ENCODE peak calls at places on chromosome 10, in four cellular contexts. G is prostate gland, E is right lobe of liver, Q is lower lobe of right lung. L is an unnamed sample. For H3K4me1, the result is how much of the 10 kb centered on the place peaks cover.

GRCh38 chr10:17001297-17001744 is 128.3 kb downstream of the CUBN start:
- DNase-seq in G (no peak), E (no peak), Q (no peak), L (no peak)

GRCh38 chr10:50788951-50789904 is 49.5 kb downstream of the ASAH2B start:
- DNase-seq in G (no peak), E (peak), Q (no peak), L (no peak)

GRCh38 chr10:63883861-63884260 is 362.7 kb downstream of the REEP3 start:
- DNase-seq in G (no peak), E (no peak), Q (no peak), L (no peak)

GRCh38 chr10:7471720-7472367 is 61.0 kb upstream of the SFMBT2 start:
- DNase-seq in G (no peak), E (no peak), Q (no peak), L (no peak)

GRCh38 chr10:34696423-34696822 is 118.7 kb downstream of the PARD3 start:
- DNase-seq in G (no peak), E (no peak), Q (no peak), L (no peak)

GRCh38 chr10:80322158-80322557 is 32.7 kb upstream of the MAT1A start:
- DNase-seq in G (no peak), E (no peak), Q (no peak), L (no peak)

GRCh38 chr10:108180883-108181282 is 1016.4 kb upstream of the SORCS1 start:
- DNase-seq in G (no peak), E (no peak), Q (no peak), L (no peak)

GRCh38 chr10:112792487-112793196 is 157.4 kb upstream of the TCF7L2 start:
- DNase-seq in G (no peak), E (no peak), Q (no peak), L (peak)

GRCh38 chr10:63901228-63901627 is 380.0 kb downstream of the REEP3 start:
- DNase-seq in G (no peak), E (no peak), Q (no peak), L (no peak)

GRCh38 chr10:110944997-110945396 is 25.6 kb downstream of the SHOC2 start:
- DNase-seq in G (no peak), E (no peak), Q (no peak), L (no peak)

GRCh38 chr10:69473304-69473985 is 22.2 kb downstream of the TSPAN15 start:
- DNase-seq in G (no peak), E (no peak), Q (peak), L (no peak)

GRCh38 chr10:112819231-112819630 is 130.8 kb upstream of the TCF7L2 start:
- DNase-seq in G (no peak), E (no peak), Q (no peak), L (no peak)

GRCh38 chr10:33496096-33496495 is 161.6 kb upstream of the NRP1 start:
- DNase-seq in G (no peak), E (no peak), Q (no peak), L (no peak)

GRCh38 chr10:110137142-110137545 is 70.3 kb upstream of the MXI1 start:
- DNase-seq in G (peak), E (no peak), Q (no peak), L (no peak)

GRCh38 chr10:6068422-6068821 is 6.3 kb upstream of the IL2RA start:
- DNase-seq in G (no peak), E (no peak), Q (peak), L (no peak)

GRCh38 chr10:60663850-60664249 is 114.4 kb upstream of the CDK1 start:
- DNase-seq in G (no peak), E (no peak), Q (no peak), L (no peak)

GRCh38 chr10:21742740-21743412 is 208.8 kb downstream of the MLLT10 start:
- DNase-seq in G (no peak), E (no peak), Q (no peak), L (no peak)

GRCh38 chr10:35592421-35592820 is 12.7 kb upstream of the GJD4 start:
- DNase-seq in G (no peak), E (no peak), Q (no peak), L (no peak)

GRCh38 chr10:72038458-72039001 is 49.8 kb downstream of the SPOCK2 start:
- DNase-seq in G (no peak), E (no peak), Q (no peak), L (no peak)

GRCh38 chr10:97701438-97702064 is 12.0 kb upstream of the MARVELD1 start:
- DNase-seq in G (peak), E (no peak), Q (no peak), L (peak)

GRCh38 chr10:26441491-26442214 is 3.5 kb downstream of the APBB1IP start:
- DNase-seq in G (no peak), E (no peak), Q (no peak), L (no peak)

GRCh38 chr10:24463683-24464426 is 254.9 kb downstream of the KIAA1217 start:
- DNase-seq in G (peak), E (no peak), Q (no peak), L (peak)

GRCh38 chr10:113765910-113766309 is 14.4 kb downstream of the PLEKHS1 start:
- DNase-seq in G (no peak), E (no peak), Q (no peak), L (no peak)

GRCh38 chr10:1461016-1461415 is 276.3 kb downstream of the ADARB2 start:
- DNase-seq in G (no peak), E (no peak), Q (no peak), L (no peak)

GRCh38 chr10:14507156-14507555 is 176.4 kb upstream of the FRMD4A start:
- DNase-seq in G (no peak), E (no peak), Q (no peak), L (no peak)

GRCh38 chr10:5466451-5466996 is 32.8 kb downstream of the CALML5 start:
- DNase-seq in G (peak), E (peak), Q (peak), L (peak)

GRCh38 chr10:51879238-51879637 is 179.8 kb upstream of the CSTF2T start:
- DNase-seq in G (no peak), E (no peak), Q (no peak), L (no peak)

GRCh38 chr10:21953585-21954057 is 49.9 kb downstream of the DNAJC1 start:
- DNase-seq in G (no peak), E (no peak), Q (no peak), L (no peak)

GRCh38 chr10:58641708-58642107 is 129.0 kb downstream of the BICC1 start:
- DNase-seq in G (no peak), E (no peak), Q (no peak), L (no peak)

GRCh38 chr10:131259535-131259934 is 52.0 kb downstream of the TCERG1L start:
- DNase-seq in G (no peak), E (no peak), Q (peak), L (no peak)

GRCh38 chr10:119522747-119523426 is 19.6 kb downstream of the RGS10 start:
- DNase-seq in G (no peak), E (no peak), Q (no peak), L (no peak)

GRCh38 chr10:5976689-5977470 is 463 bp downstream of the IL15RA start:
- DNase-seq in G (peak), E (peak), Q (peak), L (peak)

GRCh38 chr10:36494386-36494785 is 631.0 kb upstream of the ANKRD30A start:
- DNase-seq in G (no peak), E (no peak), Q (no peak), L (no peak)

GRCh38 chr10:8444630-8445029 is 390.1 kb downstream of the GATA3 start:
- DNase-seq in G (no peak), E (no peak), Q (no peak), L (no peak)

GRCh38 chr10:121595321-121595805 is 2.9 kb downstream of the FGFR2 start:
- DNase-seq in G (no peak), E (no peak), Q (no peak), L (no peak)

GRCh38 chr10:28503114-28503513 is 29.8 kb upstream of the WAC start:
- DNase-seq in G (peak), E (no peak), Q (no peak), L (peak)

GRCh38 chr10:88156341-88156740 is 292.9 kb downstream of the PTEN start:
- DNase-seq in G (no peak), E (no peak), Q (no peak), L (no peak)

GRCh38 chr10:88157981-88158465 is 294.6 kb downstream of the PTEN start:
- DNase-seq in G (no peak), E (no peak), Q (no peak), L (no peak)

GRCh38 chr10:88161070-88161469 is 297.6 kb downstream of the PTEN start:
- DNase-seq in G (no peak), E (no peak), Q (no peak), L (no peak)

GRCh38 chr10:88158506-88159123 is 295.2 kb downstream of the PTEN start:
- DNase-seq in G (no peak), E (no peak), Q (no peak), L (no peak)

DNA sequence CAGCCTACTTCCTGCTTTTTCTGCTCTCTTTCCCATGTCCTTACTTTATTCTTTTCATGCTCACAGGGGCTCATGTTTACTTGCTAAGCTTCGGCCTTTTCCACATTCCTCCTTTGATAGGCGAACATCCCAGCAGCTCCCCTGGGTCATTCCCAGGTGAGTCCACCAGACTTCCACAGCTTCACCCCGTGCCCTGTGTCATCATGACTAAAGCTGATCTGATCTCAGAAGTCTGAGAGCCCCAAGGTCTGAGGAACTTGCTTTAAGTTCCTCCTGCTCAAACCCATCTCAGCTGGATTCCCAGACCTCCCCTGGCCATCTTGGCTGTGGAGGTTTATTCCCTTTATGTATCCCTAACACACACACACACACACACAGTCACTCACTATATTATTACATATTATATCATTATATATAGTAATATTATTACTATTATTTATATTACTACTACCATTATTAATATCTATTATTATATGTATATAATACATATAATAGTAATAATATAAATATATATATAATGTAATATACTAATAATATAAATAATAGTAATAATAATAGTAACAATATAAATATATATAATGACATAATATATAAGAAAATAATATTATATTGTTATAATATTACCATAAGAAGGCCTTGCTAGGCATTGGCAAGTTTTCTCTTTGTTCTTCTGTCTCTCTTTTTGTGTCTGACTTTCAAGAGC is 295.9 kb downstream of the PTEN start:
- DNase-seq in G (no peak), E (no peak), Q (no peak), L (no peak)
- H3K4me1 ChIP-seq in G (under half), E (under half), Q (under half), L (under half)

DNA sequence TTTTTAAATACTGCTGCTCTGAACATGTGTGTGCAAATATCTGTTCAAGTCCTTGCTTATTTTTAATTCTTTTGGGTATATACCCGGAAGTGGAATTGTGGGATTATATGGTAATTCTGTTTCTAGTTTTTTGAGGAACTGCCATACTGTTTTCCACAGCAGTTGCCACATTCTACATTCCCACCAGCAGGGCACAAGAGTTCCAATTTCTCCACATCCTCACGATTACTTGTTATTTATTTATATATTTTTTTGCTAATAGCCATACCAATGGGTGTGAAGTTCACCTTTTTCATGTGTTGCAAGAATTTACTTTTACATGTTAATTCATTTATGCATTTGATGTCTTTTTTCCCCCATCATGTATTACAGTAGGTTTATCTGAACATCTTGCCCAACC is 79.6 kb upstream of the CXCL12 start:
- DNase-seq in G (no peak), E (no peak), Q (no peak), L (no peak)
- TF ChIP-seq CTCF in G (no peak), E (no peak), Q (no peak), L (no peak)

DNA sequence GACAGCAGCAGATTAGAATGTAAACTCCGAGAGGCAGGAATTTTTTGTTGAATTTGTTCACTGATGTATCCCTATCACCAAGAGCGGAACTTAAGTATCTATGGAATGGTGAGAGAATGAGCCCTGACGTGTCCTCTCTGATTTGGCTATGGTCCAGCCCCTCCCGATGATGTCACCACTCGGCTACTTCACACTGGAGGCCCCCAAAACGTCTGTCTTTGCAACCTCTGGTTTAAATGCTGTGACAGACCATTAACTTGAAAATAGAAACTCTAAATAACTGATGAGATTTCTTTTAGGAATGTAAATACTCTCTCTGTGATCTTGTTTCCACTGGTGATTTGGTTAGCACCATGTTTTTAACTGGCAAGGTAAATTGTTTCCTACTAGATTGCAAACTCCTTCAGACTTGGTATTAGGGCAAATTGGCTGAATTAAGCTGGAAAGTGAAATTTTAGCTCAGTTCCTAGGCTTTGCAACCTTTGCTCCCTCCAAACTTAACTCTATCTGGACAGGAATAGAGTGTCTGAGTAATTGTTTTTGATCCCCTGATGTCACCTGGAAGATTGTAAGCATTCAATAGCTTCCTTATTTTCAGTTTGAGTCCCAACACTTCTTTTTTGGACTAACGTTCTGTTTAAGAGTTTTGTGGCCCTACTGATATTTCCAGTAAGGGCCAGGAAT is 19.1 kb downstream of the SLC16A12 start:
- DNase-seq in G (no peak), E (peak), Q (no peak), L (peak)
- H3K27ac ChIP-seq in G (no peak), E (no peak), Q (peak), L (peak)

DNA sequence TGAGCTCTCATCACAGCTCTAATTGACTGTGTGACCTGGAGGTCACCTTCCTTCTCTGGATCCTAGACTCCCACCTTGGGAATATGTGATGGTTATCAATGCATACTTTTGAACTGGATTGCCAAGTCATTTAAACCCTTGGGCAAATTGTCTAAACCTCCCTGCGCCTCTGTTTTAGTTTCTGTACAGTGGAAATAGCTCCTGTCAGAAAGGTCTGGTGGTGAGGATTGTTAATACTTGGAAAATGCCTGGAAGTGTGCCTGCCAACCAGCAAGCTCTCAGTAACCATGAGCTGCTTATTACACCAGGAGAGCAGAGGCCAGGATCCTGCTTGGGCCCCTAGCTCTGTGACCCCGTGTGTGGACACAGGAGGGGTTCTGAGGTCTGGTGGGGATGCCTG is 108.7 kb upstream of the PPIF start:
- DNase-seq in G (no peak), E (no peak), Q (no peak), L (no peak)
- H3K4me1 ChIP-seq in G (under half), E (under half), Q (half or more), L (half or more)

GRCh38 chr10:30387646-30388243 is 38.7 kb upstream of the MTPAP start:
- DNase-seq in G (no peak), E (no peak), Q (no peak), L (no peak)
- TF ChIP-seq CTCF in G (no peak), E (no peak), Q (no peak), L (no peak)

GRCh38 chr10:77516575-77516974 is 121.0 kb downstream of the KCNMA1 start:
- DNase-seq in G (no peak), E (no peak), Q (no peak), L (no peak)

GRCh38 chr10:77513220-77513619 is 124.4 kb downstream of the KCNMA1 start:
- DNase-seq in G (no peak), E (no peak), Q (no peak), L (no peak)

GRCh38 chr10:77511498-77512218 is 126.0 kb downstream of the KCNMA1 start:
- DNase-seq in G (no peak), E (no peak), Q (no peak), L (no peak)

GRCh38 chr10:77512219-77512578 is 125.4 kb downstream of the KCNMA1 start:
- DNase-seq in G (no peak), E (no peak), Q (no peak), L (no peak)

GRCh38 chr10:77513783-77514331 is 123.8 kb downstream of the KCNMA1 start:
- DNase-seq in G (peak), E (no peak), Q (no peak), L (peak)
- H3K27ac ChIP-seq in G (peak), E (no peak), Q (no peak), L (no peak)

GRCh38 chr10:3510741-3511140 is 274.3 kb downstream of the KLF6 start:
- DNase-seq in G (no peak), E (no peak), Q (no peak), L (no peak)

GRCh38 chr10:3511483-3511882 is 273.5 kb downstream of the KLF6 start:
- DNase-seq in G (no peak), E (no peak), Q (no peak), L (no peak)

GRCh38 chr10:3514691-3515090 is 270.3 kb downstream of the KLF6 start:
- DNase-seq in G (no peak), E (no peak), Q (no peak), L (no peak)

GRCh38 chr10:3509355-3509754 is 275.7 kb downstream of the KLF6 start:
- DNase-seq in G (no peak), E (no peak), Q (no peak), L (no peak)

DNA sequence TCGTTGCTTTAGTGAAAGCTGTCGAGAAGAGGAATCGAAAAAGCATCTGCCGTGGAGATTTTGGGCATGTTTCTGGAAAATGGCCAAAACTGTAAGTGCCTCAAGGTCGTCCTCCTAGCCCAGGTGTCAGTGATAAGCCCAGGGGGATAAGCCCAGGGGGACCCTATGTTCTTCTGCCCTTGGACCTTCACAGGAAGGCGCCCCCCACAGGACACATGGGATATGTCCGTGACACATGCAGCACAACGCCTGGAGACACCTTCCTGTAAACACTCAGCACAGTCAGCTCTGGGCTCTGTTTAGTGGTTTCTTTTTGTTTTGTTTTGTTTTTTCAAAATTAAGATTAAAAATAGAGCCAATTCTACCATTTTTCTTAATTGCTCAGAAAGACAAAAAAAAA is 272.7 kb downstream of the KLF6 start:
- DNase-seq in G (no peak), E (no peak), Q (no peak), L (no peak)
- H3K4me1 ChIP-seq in G (under half), E (under half), Q (under half), L (under half)

DNA sequence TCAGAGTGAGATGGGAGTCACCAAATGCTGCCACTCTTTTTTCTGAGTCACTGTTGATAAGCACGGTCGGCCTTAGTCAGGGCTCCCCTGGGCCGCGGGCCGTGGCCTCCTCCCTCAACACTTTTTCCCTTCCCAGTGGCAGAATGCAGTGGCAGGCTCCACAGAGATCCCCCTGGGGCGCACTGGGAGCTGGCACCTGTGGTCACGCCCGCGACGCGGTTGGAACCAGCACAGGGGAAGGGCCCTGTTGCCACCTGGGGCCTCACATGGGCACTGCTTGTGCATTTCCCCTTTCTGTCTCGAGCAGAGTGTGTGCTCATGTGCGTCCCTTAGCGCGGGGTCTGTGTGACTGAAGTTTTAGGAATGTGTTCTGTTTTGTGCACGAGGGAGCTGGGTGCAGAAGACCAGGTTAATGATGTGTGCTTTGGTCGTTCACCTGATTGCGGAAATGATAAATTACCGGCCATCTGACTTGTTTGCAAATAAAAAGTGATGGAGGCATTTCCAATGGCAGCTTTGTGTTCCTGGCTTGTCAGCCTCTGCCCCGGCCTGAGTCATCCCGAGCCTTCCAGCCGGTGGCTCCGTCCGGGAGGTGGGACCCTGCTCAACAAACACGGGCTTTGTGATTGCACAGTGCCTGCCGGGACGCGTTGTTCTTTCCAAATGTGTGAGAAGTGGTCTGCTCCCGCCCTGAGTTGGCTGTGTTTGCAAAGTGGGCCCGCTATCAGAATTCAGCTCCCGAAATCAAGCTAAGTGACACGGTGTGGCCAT is 100.6 kb downstream of the NKX6-2 start:
- DNase-seq in G (peak), E (peak), Q (peak), L (no peak)
- TF ChIP-seq CTCF in G (no peak), E (no peak), Q (no peak), L (no peak)

L was measured in thyroid gland.